ENCODE peak calls at places on chromosome 17, in six cellular contexts. F, J, I, H, W and O are unnamed samples.

GRCh38 chr17:14372905-14373559 is 72.2 kb downstream of the HS3ST3B1 start:
- DNase-seq in F (peak), J (peak), I (no peak), H (no peak), W (peak), O (peak)

GRCh38 chr17:38877130-38877851 is 7.4 kb downstream of the LASP1 start:
- DNase-seq in F (no peak), J (no peak), I (no peak), H (no peak), W (peak), O (no peak)

GRCh38 chr17:42673885-42674754 is 2.7 kb downstream of the PLEKHH3 start:
- DNase-seq in F (no peak), J (peak), I (peak), H (peak), W (peak), O (peak)

GRCh38 chr17:42848093-42848492 is 2.9 kb upstream of the AOC3 start:
- DNase-seq in F (no peak), J (no peak), I (no peak), H (no peak), W (no peak), O (no peak)

GRCh38 chr17:75087558-75088453 is at the start of gene SLC16A5:
- DNase-seq in F (peak), J (peak), I (peak), H (peak), W (peak), O (peak)

GRCh38 chr17:81249233-81250040 is 10.3 kb downstream of the NDUFAF8 start:
- DNase-seq in F (no peak), J (peak), I (peak), H (no peak), W (no peak), O (no peak)

GRCh38 chr17:41992576-41992975 is 24.7 kb downstream of the DNAJC7 start:
- DNase-seq in F (no peak), J (no peak), I (no peak), H (no peak), W (no peak), O (no peak)

GRCh38 chr17:76872221-76872873 is 4.1 kb downstream of the MGAT5B start:
- DNase-seq in F (no peak), J (peak), I (peak), H (peak), W (no peak), O (no peak)

GRCh38 chr17:30091771-30092170 is 24.8 kb upstream of the NSRP1 start:
- DNase-seq in F (no peak), J (peak), I (peak), H (peak), W (no peak), O (no peak)

GRCh38 chr17:50364715-50365114 is 8.3 kb downstream of the MRPL27 start:
- DNase-seq in F (no peak), J (peak), I (peak), H (no peak), W (peak), O (no peak)

GRCh38 chr17:50362661-50363060 is 10.3 kb downstream of the MRPL27 start:
- DNase-seq in F (no peak), J (no peak), I (no peak), H (no peak), W (no peak), O (no peak)

GRCh38 chr17:50364061-50364458 is 8.9 kb downstream of the MRPL27 start:
- DNase-seq in F (no peak), J (no peak), I (no peak), H (no peak), W (no peak), O (no peak)

GRCh38 chr17:50361561-50362480 is 11.2 kb downstream of the MRPL27 start:
- DNase-seq in F (no peak), J (peak), I (peak), H (peak), W (peak), O (peak)

DNA sequence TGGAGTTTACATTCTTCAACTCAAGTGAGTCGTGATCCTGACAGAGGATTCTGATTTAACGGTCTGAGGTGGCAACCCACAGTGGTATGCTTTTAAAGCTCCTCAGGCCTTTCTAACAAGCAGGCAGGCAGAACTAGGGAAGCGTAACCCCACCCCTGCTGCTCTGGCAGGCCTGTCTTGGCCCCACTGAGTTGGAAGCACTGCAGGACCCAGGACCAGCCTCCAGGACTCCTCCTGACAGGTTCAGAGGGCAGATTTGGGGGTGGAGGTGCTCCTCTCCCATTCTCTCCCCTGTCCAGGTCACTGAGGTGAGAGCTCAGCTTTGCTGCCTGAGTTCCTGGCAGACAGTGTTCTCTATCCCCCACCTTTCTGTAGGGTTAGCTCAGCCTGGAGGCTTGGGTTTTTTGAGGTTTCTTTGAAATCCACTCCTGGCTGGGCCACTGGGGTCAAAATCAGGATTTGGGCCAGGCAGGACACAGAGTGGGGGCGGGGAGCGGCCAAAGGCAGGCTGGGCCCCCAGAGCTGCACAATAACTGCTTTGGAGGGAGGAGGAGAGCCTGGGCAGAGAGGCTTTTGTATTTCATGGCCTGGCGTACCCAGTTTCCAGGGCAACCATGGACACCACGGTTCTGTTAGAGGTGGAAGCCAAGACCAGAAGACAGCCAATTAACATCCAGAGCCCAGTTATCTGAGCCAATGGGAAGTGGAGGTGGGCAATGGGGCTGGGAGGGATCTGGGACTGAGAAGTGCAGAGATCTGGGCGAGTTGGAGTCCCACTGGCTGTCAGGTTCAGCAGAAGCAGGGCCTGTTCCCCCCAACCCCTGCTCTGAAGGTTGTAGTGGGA is 9.5 kb downstream of the MRPL27 start:
- DNase-seq in F (peak), J (peak), I (peak), H (no peak), W (peak), O (peak)
- H3K4me3 ChIP-seq in F (no peak), J (no peak), I (no peak), H (no peak), W (no peak), O (no peak)

GRCh38 chr17:48046296-48046695 is 1.9 kb upstream of the NFE2L1 start:
- DNase-seq in F (no peak), J (no peak), I (no peak), H (no peak), W (no peak), O (no peak)

GRCh38 chr17:48051278-48051677 is 3.1 kb downstream of the NFE2L1 start:
- DNase-seq in F (no peak), J (no peak), I (no peak), H (no peak), W (no peak), O (no peak)

GRCh38 chr17:48047113-48047740 is 932 bp upstream of the NFE2L1 start:
- DNase-seq in F (no peak), J (no peak), I (no peak), H (no peak), W (no peak), O (no peak)

GRCh38 chr17:48047741-48048320 is 328 bp upstream of the NFE2L1 start:
- DNase-seq in F (peak), J (peak), I (peak), H (peak), W (peak), O (peak)

GRCh38 chr17:48048321-48049140 is at the start of gene NFE2L1:
- DNase-seq in F (no peak), J (peak), I (peak), H (peak), W (peak), O (peak)
- H3K23ac ChIP-seq in F (peak), J (peak), I (peak), H (no peak), W (no peak), O (no peak)

GRCh38 chr17:18043491-18043890 is 4.3 kb downstream of the GID4 start:
- DNase-seq in F (no peak), J (peak), I (peak), H (no peak), W (peak), O (no peak)

GRCh38 chr17:18039535-18040286 is 503 bp downstream of the GID4 start:
- DNase-seq in F (peak), J (peak), I (no peak), H (peak), W (peak), O (no peak)

GRCh38 chr17:18042969-18043368 is 3.8 kb downstream of the GID4 start:
- DNase-seq in F (no peak), J (no peak), I (no peak), H (no peak), W (no peak), O (no peak)

GRCh38 chr17:18040287-18040858 is 1.2 kb downstream of the GID4 start:
- DNase-seq in F (no peak), J (no peak), I (no peak), H (no peak), W (no peak), O (peak)

GRCh38 chr17:18041776-18042175 is 2.6 kb downstream of the GID4 start:
- DNase-seq in F (no peak), J (peak), I (peak), H (peak), W (no peak), O (no peak)
- H3K4me3 ChIP-seq in F (no peak), J (peak), I (no peak), H (no peak), W (no peak), O (no peak)

GRCh38 chr17:56269998-56270397 is 116.7 kb downstream of the ANKFN1 start:
- DNase-seq in F (no peak), J (no peak), I (no peak), H (no peak), W (no peak), O (no peak)
- H3K23ac ChIP-seq in F (no peak), J (no peak), I (no peak), H (no peak), W (no peak), O (no peak)

DNA sequence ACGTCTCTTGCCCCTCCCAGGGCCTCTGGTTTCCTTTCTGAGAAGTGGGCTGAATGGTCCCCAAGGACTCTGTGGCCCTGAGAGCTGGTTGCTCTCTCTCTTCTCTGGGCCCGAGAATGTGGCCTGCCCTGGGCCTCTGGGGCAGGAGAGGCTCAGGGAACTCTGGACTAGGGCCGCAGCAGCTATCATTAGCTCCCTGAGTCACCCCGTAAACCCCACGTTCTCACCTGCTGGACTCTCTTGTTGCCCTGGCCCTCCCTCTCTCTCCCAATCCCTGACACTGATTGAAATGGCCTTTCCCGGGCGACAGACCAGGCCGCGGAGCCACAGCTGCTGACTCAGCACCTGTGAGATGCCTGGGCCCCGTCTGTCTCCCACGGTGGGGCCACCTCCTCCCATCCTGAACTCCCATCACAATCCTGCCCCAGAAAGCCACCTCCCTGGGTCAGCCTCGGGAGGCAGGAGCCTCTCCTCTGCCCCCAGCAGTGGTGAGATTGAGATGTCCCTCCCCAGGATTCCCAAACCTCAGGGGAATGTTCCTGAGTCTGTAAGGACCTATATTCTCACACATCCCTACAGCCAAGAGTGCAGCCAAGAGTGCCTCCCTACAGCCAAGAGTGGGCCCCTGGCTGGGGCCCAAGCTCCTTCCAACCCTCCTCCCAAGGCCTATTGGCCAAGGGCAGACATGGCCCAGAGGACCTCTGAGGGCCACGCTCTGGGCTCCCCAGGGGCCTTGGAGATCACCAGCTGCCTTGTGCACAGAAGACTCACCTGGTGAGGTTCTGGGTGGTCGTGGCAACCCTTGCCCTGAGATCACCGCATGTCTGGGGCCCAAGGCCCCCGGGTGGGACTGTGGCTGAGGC is 476 bp downstream of the TRPV3 start:
- DNase-seq in F (no peak), J (no peak), I (no peak), H (no peak), W (no peak), O (no peak)
- H3K4me3 ChIP-seq in F (no peak), J (no peak), I (no peak), H (no peak), W (no peak), O (no peak)

GRCh38 chr17:60599620-60600489 is at the start of gene PPM1D:
- DNase-seq in F (peak), J (peak), I (peak), H (peak), W (peak), O (peak)
- H3K23ac ChIP-seq in F (peak), J (peak), I (peak), H (no peak), W (peak), O (no peak)

DNA sequence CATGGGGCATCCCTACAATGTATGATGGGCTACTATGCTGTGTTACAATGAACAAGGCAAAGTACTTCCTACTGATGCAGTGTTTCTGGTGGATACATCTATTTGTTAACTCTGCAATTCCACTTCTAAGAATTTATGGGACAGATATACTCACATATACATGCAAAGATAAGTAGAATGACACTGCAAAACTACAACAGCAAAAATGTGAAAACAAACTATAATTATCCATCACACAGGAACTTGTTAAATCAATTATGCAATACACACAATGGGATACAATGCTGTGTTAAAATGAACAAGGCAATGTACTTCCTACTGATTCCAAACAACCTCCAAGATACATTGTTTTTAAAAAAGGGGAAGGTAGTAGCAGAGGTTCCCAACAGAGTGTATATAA is 3.2 kb downstream of the DDX52 start:
- DNase-seq in F (no peak), J (no peak), I (no peak), H (no peak), W (no peak), O (no peak)
- H3K4me3 ChIP-seq in F (no peak), J (no peak), I (no peak), H (no peak), W (no peak), O (no peak)

GRCh38 chr17:78271419-78272160 is 40.2 kb downstream of the TMEM235 start:
- DNase-seq in F (no peak), J (no peak), I (no peak), H (peak), W (peak), O (no peak)

GRCh38 chr17:78272181-78272913 is 40.9 kb downstream of the TMEM235 start:
- DNase-seq in F (no peak), J (peak), I (peak), H (peak), W (peak), O (no peak)

GRCh38 chr17:78272914-78273258 is 41.5 kb downstream of the TMEM235 start:
- DNase-seq in F (no peak), J (no peak), I (no peak), H (no peak), W (no peak), O (no peak)

GRCh38 chr17:78275355-78275754 is 43.9 kb downstream of the TMEM235 start:
- DNase-seq in F (no peak), J (no peak), I (no peak), H (no peak), W (no peak), O (no peak)

GRCh38 chr17:78273813-78274212 is 42.4 kb downstream of the TMEM235 start:
- DNase-seq in F (no peak), J (no peak), I (no peak), H (no peak), W (no peak), O (no peak)
- H3K23ac ChIP-seq in F (no peak), J (no peak), I (no peak), H (no peak), W (no peak), O (no peak)

GRCh38 chr17:8322078-8322477 is 12.0 kb downstream of the ARHGEF15 start:
- DNase-seq in F (no peak), J (no peak), I (no peak), H (no peak), W (no peak), O (no peak)
- H3K4me3 ChIP-seq in F (no peak), J (no peak), I (no peak), H (no peak), W (no peak), O (no peak)